ENCODE peak calls at places on chromosomes 3 and 15, in seven cellular contexts. B is HFFc6; X is endothelial cell; D is activated naive CD8-positive, alpha-beta T cell treated with anti-CD3 and anti-CD28 coated beads, Interleukin-2, amount 50 U/mL, for 24 hours; S is stimulated activated CD8-positive, alpha-beta memory T cell treated with anti-CD3 and anti-CD28 coated beads, Interleukin-4, amount 100 ng/mL, for 4 hours; H is activated CD4-positive, alpha-beta T cell treated with anti-CD3 and anti-CD28 coated beads for 48 hours; O is activated T-helper 1 cell treated with anti-CD3 and anti-CD28 coated beads, Interleukin-12 subunit alpha, Interleukin-12 subunit beta, Interleukin-2, Interleukin-4 antibody, amounts not matched to agents 30 ng/mL and 10 ng/mL and 1 ng/mL, durations not matched to agents 14 hours and 24 hours and 36 hours. G is an unnamed sample.

GRCh38 chr15:81948142-81948709 is 97.6 kb downstream of the MEX3B start:
- DNase-seq in B (no peak), X (no peak), D (no peak), S (no peak), H (no peak), O (no peak), G (no peak)

GRCh38 chr15:70669966-70670658 is 93.2 kb downstream of the UACA start:
- DNase-seq in B (no peak), X (no peak), D (no peak), S (no peak), H (no peak), O (no peak), G (no peak)

GRCh38 chr15:65856821-65857455 is 12.4 kb upstream of the RAB11A start:
- DNase-seq in B (peak; percentile 41), X (peak; percentile 60), D (peak; percentile 82), S (peak; percentile 56), H (peak; percentile 89), O (peak; percentile 70), G (no peak)

GRCh38 chr15:37002041-37002689 is 98.2 kb downstream of the MEIS2 start:
- DNase-seq in B (no peak), X (no peak), D (no peak), S (no peak), H (no peak), O (no peak), G (no peak)

GRCh38 chr3:194485876-194486539 is 794 bp downstream of the ATP13A3 start:
- DNase-seq in B (no peak), X (peak; percentile 43), D (peak; percentile 63), S (peak; percentile 54), H (peak; percentile 66), O (peak; percentile 37), G (no peak)

GRCh38 chr15:45606841-45607240 is 19.7 kb downstream of the BLOC1S6 start:
- DNase-seq in B (no peak), X (no peak), D (no peak), S (no peak), H (no peak), O (no peak), G (no peak)

GRCh38 chr3:136818191-136818850 is 605 bp upstream of the SLC35G2 start:
- DNase-seq in B (peak; percentile 93), X (peak; percentile 4), D (peak; percentile 68), S (peak; percentile 26), H (peak; percentile 73), O (no peak), G (peak; percentile 71)

GRCh38 chr15:85582076-85582718 is 201.8 kb downstream of the AKAP13 start:
- DNase-seq in B (no peak), X (no peak), D (no peak), S (no peak), H (peak; percentile 35), O (no peak), G (no peak)

GRCh38 chr3:13104511-13104910 is 31.3 kb upstream of the IQSEC1 start:
- DNase-seq in B (no peak), X (no peak), D (no peak), S (no peak), H (no peak), O (no peak), G (no peak)

GRCh38 chr3:26365706-26366105 is 256.9 kb upstream of the LRRC3B start:
- DNase-seq in B (no peak), X (no peak), D (no peak), S (no peak), H (no peak), O (no peak), G (no peak)

GRCh38 chr3:155308831-155309230 is 15.3 kb upstream of the STRIT1 start:
- DNase-seq in B (no peak), X (no peak), D (no peak), S (no peak), H (no peak), O (no peak), G (no peak)

GRCh38 chr15:92112180-92112579 is 258.7 kb downstream of the SLCO3A1 start:
- DNase-seq in B (no peak), X (no peak), D (no peak), S (no peak), H (no peak), O (no peak), G (no peak)

GRCh38 chr15:51649659-51650521 is 27.3 kb upstream of the DMXL2 start:
- DNase-seq in B (peak; percentile 71), X (peak; percentile 53), D (peak; percentile 14), S (no peak), H (peak; percentile 28), O (peak; percentile 37), G (peak; percentile 38)

GRCh38 chr15:88894348-88894818 is 961 bp downstream of the HAPLN3 start:
- DNase-seq in B (no peak), X (peak; percentile 86), D (peak; percentile 88), S (peak; percentile 58), H (peak; percentile 92), O (peak; percentile 75), G (no peak)

GRCh38 chr3:177647876-177648275 is 450.6 kb upstream of the TBL1XR1 start:
- DNase-seq in B (no peak), X (no peak), D (peak; percentile 11), S (no peak), H (no peak), O (no peak), G (no peak)

GRCh38 chr3:51340311-51340829 is 44.7 kb upstream of the MANF start:
- DNase-seq in B (peak; percentile 88), X (no peak), D (no peak), S (no peak), H (no peak), O (no peak), G (peak; percentile 78)

GRCh38 chr3:3071136-3071535 is 39.0 kb downstream of the IL5RA start:
- DNase-seq in B (no peak), X (no peak), D (no peak), S (no peak), H (no peak), O (no peak), G (no peak)

GRCh38 chr15:88231909-88232308 is 24.6 kb downstream of the NTRK3 start:
- DNase-seq in B (no peak), X (no peak), D (no peak), S (no peak), H (no peak), O (no peak), G (no peak)

GRCh38 chr3:94494992-94495391 is 432.1 kb downstream of the NSUN3 start:
- DNase-seq in B (no peak), X (no peak), D (no peak), S (no peak), H (no peak), O (no peak), G (no peak)

GRCh38 chr15:81411056-81411455 is 37.0 kb upstream of the TMC3 start:
- DNase-seq in B (no peak), X (no peak), D (no peak), S (no peak), H (no peak), O (no peak), G (no peak)

GRCh38 chr3:11335056-11335608 is 62.9 kb downstream of the ATG7 start:
- DNase-seq in B (peak; percentile 78), X (peak; percentile 38), D (peak; percentile 5), S (no peak), H (peak; percentile 4), O (peak; percentile 4), G (peak; percentile 36)

GRCh38 chr15:48861813-48862431 is 16.0 kb upstream of the EID1 start:
- DNase-seq in B (peak; percentile 76), X (peak; percentile 54), D (peak; percentile 32), S (no peak), H (peak; percentile 48), O (peak; percentile 25), G (no peak)

GRCh38 chr3:81554805-81555204 is 206.6 kb downstream of the GBE1 start:
- DNase-seq in B (no peak), X (peak; percentile 7), D (no peak), S (no peak), H (no peak), O (no peak), G (no peak)

GRCh38 chr15:75733761-75734651 is 21.4 kb upstream of the CSPG4 start:
- DNase-seq in B (no peak), X (no peak), D (no peak), S (no peak), H (no peak), O (no peak), G (no peak)

GRCh38 chr3:44555753-44556152 is 760 bp downstream of the ZKSCAN7 start:
- DNase-seq in B (no peak), X (no peak), D (no peak), S (no peak), H (no peak), O (no peak), G (no peak)